ENCODE peak calls at places on chromosome 1, in five cellular contexts. F, W, H, I and M are unnamed samples.

GRCh38 chr1:145906954-145907755 is 2.7 kb downstream of the ITGA10 start:
- DNase-seq in F (no peak), W (no peak), H (no peak), I (no peak), M (no peak)

GRCh38 chr1:117412472-117412871 is 45.2 kb downstream of the MAN1A2 start:
- DNase-seq in F (no peak), W (no peak), H (no peak), I (no peak), M (no peak)

GRCh38 chr1:53705446-53706096 is 33.4 kb downstream of the GLIS1 start:
- DNase-seq in F (no peak), W (no peak), H (no peak), I (no peak), M (no peak)

GRCh38 chr1:177586429-177586828 is 383.4 kb downstream of the SEC16B start:
- DNase-seq in F (no peak), W (no peak), H (no peak), I (no peak), M (no peak)

GRCh38 chr1:41245659-41246058 is 3.6 kb upstream of the SCMH1 start:
- DNase-seq in F (no peak), W (no peak), H (peak; percentile 43), I (no peak), M (no peak)

GRCh38 chr1:153750026-153750995 is 22.5 kb downstream of the INTS3 start:
- DNase-seq in F (peak; percentile 82), W (peak; percentile 73), H (no peak), I (no peak), M (no peak)

GRCh38 chr1:77511440-77511840 is 171.0 kb downstream of the ZZZ3 start:
- DNase-seq in F (no peak), W (no peak), H (no peak), I (no peak), M (no peak)

GRCh38 chr1:185393205-185393604 is 76.2 kb upstream of the IVNS1ABP start:
- DNase-seq in F (no peak), W (no peak), H (no peak), I (no peak), M (no peak)

GRCh38 chr1:184622136-184622823 is 132.4 kb downstream of the EDEM3 start:
- DNase-seq in F (peak; percentile 88), W (peak; percentile 93), H (no peak), I (peak; percentile 77), M (no peak)

GRCh38 chr1:46039571-46040052 is 92.8 kb downstream of the PIK3R3 start:
- DNase-seq in F (no peak), W (peak; percentile 56), H (peak; percentile 49), I (peak; percentile 65), M (no peak)

DNA sequence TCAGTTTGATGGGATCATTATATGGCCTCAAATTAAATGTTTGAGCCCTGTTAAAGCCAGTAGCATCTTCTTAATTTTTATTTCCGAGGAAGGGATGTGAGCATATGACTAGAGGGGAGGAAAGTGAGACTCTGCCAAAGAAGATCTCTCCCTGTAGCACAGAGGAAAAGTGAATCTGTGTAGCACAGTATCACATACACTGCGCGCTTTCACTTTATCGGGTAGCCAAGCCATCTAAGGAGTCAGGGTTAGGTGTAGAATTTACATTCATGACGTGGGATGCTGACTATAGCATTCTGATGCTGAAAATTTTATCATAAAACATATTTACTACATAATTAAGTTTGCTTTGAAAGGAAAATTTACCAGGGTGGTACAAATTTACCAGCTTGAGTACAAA is 24.0 kb downstream of the LRRC8D start:
- DNase-seq in F (no peak), W (no peak), H (no peak), I (no peak), M (no peak)
- TF ChIP-seq CTCF in F (no peak), W (no peak), H (no peak), I (no peak), M (no peak)

DNA sequence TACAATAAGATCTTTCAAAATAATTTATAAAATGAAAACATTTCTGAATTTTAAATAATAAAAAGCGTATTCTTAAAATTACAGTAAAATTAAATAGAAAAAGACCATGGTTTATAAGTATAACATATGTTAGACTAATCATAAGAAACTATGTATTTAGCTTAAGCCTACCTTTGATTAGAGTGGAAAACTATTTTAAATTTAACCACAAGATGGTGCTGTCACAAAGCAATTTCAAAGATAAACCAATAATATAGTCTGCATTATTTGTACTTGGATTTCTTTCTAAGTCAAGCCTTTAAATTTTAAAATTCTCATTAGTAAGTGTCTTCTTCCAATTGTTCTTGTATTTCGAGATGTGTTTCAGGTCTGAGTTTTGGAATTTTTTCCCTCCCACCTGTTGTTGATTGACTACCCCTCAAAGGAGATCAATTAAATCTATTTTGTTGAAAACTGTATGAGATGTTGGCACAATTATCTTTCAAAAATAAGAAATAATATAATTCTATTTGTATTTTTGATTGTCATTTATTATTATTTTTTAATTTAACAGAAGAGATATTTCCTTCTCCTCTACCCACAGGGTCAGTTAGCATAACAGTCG is 459.8 kb downstream of the KCNT2 start:
- DNase-seq in F (no peak), W (no peak), H (peak; percentile 37), I (no peak), M (peak; percentile 44)
- TF ChIP-seq CTCF in F (peak; percentile 65), W (peak; percentile 45), H (no peak), I (peak; percentile 61), M (peak; percentile 9)

DNA sequence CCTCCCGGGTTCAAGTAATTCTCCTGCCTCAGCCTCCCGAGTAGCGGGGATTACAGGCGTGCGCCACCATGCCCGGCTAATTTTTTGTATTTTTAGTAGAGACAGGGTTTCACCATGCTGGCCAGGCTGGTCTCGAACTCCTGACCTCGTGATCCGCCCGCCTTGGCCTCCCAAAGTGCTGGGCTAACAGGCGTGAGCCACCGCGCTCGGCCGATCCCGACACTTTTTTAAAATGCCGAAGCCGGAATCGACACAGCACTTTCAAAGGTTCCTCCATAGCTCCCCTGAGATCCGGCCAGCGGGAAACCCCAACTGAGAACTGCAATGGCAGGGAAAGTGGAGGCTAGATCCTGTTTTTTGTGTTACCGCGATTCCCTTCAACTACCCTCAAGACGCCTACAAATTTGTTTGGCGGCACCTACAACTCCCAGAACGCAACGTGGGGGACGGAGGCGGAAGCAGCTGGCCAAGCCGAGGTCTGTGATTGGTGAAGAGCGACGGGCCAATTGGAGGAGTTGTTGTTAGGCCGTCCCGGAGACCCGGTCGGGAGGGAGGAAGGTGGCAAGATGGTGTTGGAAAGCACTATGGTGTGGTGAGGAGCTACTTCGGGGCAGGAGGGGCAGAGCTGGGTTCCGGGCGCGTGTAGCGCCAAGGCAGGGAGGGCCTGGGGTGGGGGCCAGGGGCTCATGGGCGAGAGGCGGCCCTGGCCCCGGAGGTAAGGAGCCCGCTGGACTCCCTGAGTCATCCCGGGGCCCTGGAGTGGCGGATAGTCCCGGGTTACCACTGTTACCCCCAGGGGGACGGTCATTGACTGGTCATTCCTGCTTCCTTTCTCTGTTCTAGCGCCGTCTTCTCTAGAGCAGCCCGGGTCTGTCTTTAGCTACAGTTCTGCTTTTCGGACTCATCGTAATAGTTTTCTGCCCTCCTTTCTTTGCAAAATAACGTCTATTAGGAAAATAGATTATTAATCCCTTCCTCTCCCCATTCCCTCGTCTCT is at the start of gene PSMD4:
- DNase-seq in F (peak; percentile 95), W (peak; percentile 95), H (peak; percentile 98), I (peak; percentile 96), M (peak; percentile 98)
- TF ChIP-seq CTCF in F (peak; percentile 5), W (no peak), H (no peak), I (no peak), M (no peak)

GRCh38 chr1:228215663-228216116 is 7.8 kb downstream of the OBSCN start:
- DNase-seq in F (no peak), W (no peak), H (no peak), I (no peak), M (no peak)

GRCh38 chr1:228219245-228219961 is 11.6 kb downstream of the OBSCN start:
- DNase-seq in F (no peak), W (no peak), H (no peak), I (no peak), M (no peak)

GRCh38 chr1:228218513-228219244 is 10.8 kb downstream of the OBSCN start:
- DNase-seq in F (no peak), W (no peak), H (no peak), I (no peak), M (no peak)

GRCh38 chr1:228216371-228217320 is 8.8 kb downstream of the OBSCN start:
- DNase-seq in F (no peak), W (no peak), H (no peak), I (no peak), M (no peak)

GRCh38 chr1:228217551-228218344 is 9.9 kb downstream of the OBSCN start:
- DNase-seq in F (no peak), W (no peak), H (no peak), I (no peak), M (no peak)
- TF ChIP-seq CTCF in F (no peak), W (no peak), H (no peak), I (no peak), M (no peak)

GRCh38 chr1:108830119-108831008 is 26.5 kb downstream of the AKNAD1 start:
- DNase-seq in F (peak; percentile 85), W (peak; percentile 86), H (peak; percentile 88), I (peak; percentile 62), M (no peak)
- TF ChIP-seq CTCF in F (no peak), W (no peak), H (no peak), I (no peak), M (no peak)

GRCh38 chr1:68979891-68980290 is 483.0 kb upstream of the DEPDC1 start:
- DNase-seq in F (no peak), W (no peak), H (no peak), I (no peak), M (no peak)
- TF ChIP-seq CTCF in F (no peak), W (no peak), H (no peak), I (no peak), M (no peak)

GRCh38 chr1:206828765-206829164 is 36.7 kb upstream of the IL20 start:
- DNase-seq in F (no peak), W (no peak), H (no peak), I (no peak), M (peak; percentile 49)
- TF ChIP-seq CTCF in F (no peak), W (no peak), H (no peak), I (no peak), M (no peak)

GRCh38 chr1:26287033-26287711 is 7.3 kb downstream of the SH3BGRL3 start:
- DNase-seq in F (peak; percentile 52), W (no peak), H (peak; percentile 90), I (peak; percentile 60), M (peak; percentile 94)

GRCh38 chr1:26286064-26286416 is 6.2 kb downstream of the SH3BGRL3 start:
- DNase-seq in F (no peak), W (no peak), H (no peak), I (no peak), M (no peak)

GRCh38 chr1:26284597-26285351 is 4.9 kb downstream of the SH3BGRL3 start:
- DNase-seq in F (peak; percentile 87), W (peak; percentile 66), H (peak; percentile 99), I (peak; percentile 68), M (peak; percentile 80)

GRCh38 chr1:26283871-26284596 is 4.1 kb downstream of the SH3BGRL3 start:
- DNase-seq in F (no peak), W (no peak), H (no peak), I (no peak), M (no peak)

DNA sequence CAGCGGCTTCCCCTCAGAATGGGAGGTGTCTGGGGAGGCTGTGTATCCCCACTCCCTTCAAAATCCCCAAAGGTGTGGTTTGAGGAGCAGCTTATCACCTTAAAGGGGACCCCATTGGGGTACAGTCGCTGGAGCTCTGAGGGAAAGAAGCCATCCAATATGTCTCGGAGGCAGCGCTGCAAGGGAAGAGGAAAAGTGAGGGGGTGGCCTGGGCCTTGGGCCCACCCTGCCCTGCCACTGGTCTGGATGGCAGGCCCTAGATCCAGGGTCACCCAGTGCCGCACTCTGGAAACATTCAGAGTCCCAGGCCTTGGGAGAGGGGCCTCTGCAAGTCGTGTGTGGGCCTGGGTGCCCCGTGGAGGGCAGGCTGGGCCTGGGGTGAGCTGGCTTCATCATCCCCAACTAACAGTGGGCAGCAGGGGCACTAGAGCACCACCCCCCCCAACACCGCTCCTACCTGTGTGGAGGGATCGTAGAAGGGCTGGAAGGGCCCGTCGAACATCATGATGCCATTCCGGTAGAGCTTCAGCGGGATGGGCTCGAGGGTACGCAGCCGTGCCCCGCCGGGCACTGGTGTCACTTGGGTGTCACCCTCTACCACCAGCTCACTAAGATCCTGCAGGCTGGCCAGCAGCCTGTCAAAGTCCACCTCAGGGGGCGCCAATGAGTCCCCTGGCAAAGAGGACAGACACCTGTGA is 5.6 kb downstream of the SH3BGRL3 start:
- DNase-seq in F (no peak), W (no peak), H (peak; percentile 48), I (no peak), M (peak; percentile 78)
- TF ChIP-seq CTCF in F (no peak), W (no peak), H (peak; percentile 17), I (peak; percentile 33), M (peak; percentile 58)